ENCODE peak calls at places on chromosomes 12 and 14, in seven cellular contexts. H is thoracic aorta, N is heart right ventricle, Q is upper lobe of right lung, P is heart left ventricle, C is left ventricle myocardium inferior, Y is K562. R is an unnamed sample. For H3K36me3, the result is how much of the 10 kb centered on the place peaks cover.

GRCh38 chr12:128365032-128365431 is 98.1 kb downstream of the TMEM132C start:
- DNase-seq in P (no peak), N (no peak), H (no peak), Y (no peak), C (no peak), Q (no peak), R (no peak)

GRCh38 chr12:110934093-110934852 is 13.9 kb upstream of the MYL2 start:
- DNase-seq in Q (no peak), P (no peak), H (no peak), C (no peak), N (no peak), Y (no peak), R (peak)

GRCh38 chr12:55720894-55721444 is 776 bp downstream of the RDH5 start:
- DNase-seq in H (peak), P (peak), Y (no peak), C (peak), Q (peak), N (no peak), R (peak)

GRCh38 chr14:82313889-82314288 is 780.2 kb upstream of the SEL1L start:
- DNase-seq in P (no peak), C (no peak), Y (no peak), H (no peak), N (no peak), Q (no peak), R (no peak)

GRCh38 chr12:42402821-42403411 is 76.9 kb downstream of the PPHLN1 start:
- DNase-seq in H (no peak), C (no peak), P (no peak), Y (no peak), Q (no peak), N (no peak), R (no peak)

GRCh38 chr14:46108228-46108627 is 543.4 kb downstream of the RPL10L start:
- DNase-seq in P (no peak), C (no peak), Y (no peak), H (no peak), N (no peak), Q (no peak), R (no peak)

GRCh38 chr14:100317897-100318808 is 5.0 kb upstream of the SLC25A47 start:
- DNase-seq in P (peak), Q (peak), Y (peak), C (peak), N (peak), H (no peak), R (peak)

GRCh38 chr14:101928415-101928841 is 35.9 kb upstream of the DYNC1H1 start:
- DNase-seq in N (no peak), Q (no peak), P (no peak), H (no peak), C (no peak), Y (no peak), R (no peak)

GRCh38 chr12:12357697-12358476 is 1.0 kb downstream of the BORCS5 start:
- DNase-seq in H (no peak), C (no peak), Y (no peak), P (no peak), Q (no peak), N (no peak), R (no peak)

GRCh38 chr14:106620368-106620767 is 1094.0 kb downstream of the TMEM121 start:
- DNase-seq in Y (no peak), N (no peak), C (no peak), Q (no peak), P (no peak), H (no peak), R (no peak)

GRCh38 chr12:48110691-48111315 is 4.9 kb upstream of the SENP1 start:
- DNase-seq in Y (no peak), Q (no peak), H (no peak), P (no peak), N (no peak), C (no peak), R (no peak)

GRCh38 chr14:98370352-98370751 is 901.6 kb downstream of the BCL11B start:
- DNase-seq in H (no peak), Y (no peak), C (no peak), Q (no peak), N (no peak), P (no peak), R (no peak)

GRCh38 chr14:68987653-68988036 is 8.5 kb upstream of the ACTN1 start:
- DNase-seq in N (no peak), Y (peak), C (no peak), H (no peak), Q (no peak), P (no peak), R (no peak)

GRCh38 chr14:83372271-83372670 is 1838.6 kb upstream of the SEL1L start:
- DNase-seq in Q (no peak), C (no peak), N (no peak), P (no peak), H (no peak), Y (no peak), R (no peak)

GRCh38 chr14:50773632-50774541 is 57.1 kb downstream of the NIN start:
- DNase-seq in H (no peak), C (no peak), Q (no peak), Y (peak), P (no peak), N (no peak), R (no peak)

GRCh38 chr12:23729354-23729753 is 220.1 kb downstream of the SOX5 start:
- DNase-seq in P (no peak), Q (no peak), C (no peak), N (no peak), H (no peak), Y (no peak), R (no peak)

GRCh38 chr14:35349496-35349895 is 55.1 kb downstream of the NFKBIA start:
- DNase-seq in Y (no peak), H (no peak), N (no peak), Q (no peak), C (no peak), P (no peak), R (no peak)

DNA sequence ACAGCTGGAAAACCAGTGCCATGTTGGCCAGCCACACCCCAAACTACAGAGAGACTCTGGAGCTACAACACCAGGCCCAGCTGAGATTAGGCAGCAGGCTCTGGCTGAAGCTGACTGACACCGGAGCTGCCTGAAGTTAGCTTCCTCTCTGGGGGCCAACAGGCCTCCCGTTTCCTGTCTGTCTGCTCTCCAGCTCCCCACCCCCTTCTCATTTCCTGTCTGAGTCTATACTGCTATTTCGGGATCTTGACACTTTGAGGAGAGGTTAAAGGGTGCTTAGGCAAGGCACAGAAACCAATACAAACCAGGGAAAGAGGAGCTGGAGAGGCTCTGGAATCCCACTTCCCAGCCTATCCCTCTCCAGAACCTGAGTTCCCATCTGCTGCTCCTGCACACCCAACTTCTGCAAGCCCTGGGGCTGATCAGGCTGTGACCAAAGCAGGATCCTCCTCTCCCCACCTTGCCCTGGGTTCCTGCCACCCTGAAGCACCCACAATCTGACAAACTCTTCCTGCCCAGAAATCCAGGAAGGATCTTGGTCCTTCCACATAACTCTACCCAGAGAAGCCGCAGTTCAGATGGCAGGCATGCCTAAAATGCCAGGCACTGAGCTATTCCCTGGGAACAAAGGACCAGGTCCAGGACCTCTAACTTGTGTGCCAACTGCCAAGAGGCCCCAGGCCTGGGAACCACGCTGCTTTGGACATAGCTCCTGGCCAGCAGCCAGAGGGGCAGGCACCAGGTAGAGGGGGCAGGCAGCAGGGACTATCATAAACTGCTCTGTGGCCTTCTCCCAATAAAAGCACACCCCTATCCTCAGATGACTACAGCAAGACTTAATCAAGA is 39.9 kb downstream of the PRPF40B start:
- DNase-seq in N (peak), P (peak), Q (peak), H (no peak), Y (peak), C (peak), R (peak)
- H3K4me3 ChIP-seq in N (no peak), P (no peak), Q (no peak), H (no peak), Y (no peak), C (peak), R (no peak)

DNA sequence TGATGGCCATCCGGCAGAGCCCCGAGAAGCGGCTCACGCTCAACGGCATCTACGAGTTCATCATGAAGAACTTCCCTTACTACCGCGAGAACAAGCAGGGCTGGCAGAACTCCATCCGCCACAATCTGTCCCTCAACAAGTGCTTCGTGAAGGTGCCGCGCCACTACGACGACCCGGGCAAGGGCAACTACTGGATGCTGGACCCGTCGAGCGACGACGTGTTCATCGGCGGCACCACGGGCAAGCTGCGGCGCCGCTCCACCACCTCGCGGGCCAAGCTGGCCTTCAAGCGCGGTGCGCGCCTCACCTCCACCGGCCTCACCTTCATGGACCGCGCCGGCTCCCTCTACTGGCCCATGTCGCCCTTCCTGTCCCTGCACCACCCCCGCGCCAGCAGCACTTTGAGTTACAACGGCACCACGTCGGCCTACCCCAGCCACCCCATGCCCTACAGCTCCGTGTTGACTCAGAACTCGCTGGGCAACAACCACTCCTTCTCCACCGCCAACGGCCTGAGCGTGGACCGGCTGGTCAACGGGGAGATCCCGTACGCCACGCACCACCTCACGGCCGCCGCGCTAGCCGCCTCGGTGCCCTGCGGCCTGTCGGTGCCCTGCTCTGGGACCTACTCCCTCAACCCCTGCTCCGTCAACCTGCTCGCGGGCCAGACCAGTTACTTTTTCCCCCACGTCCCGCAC is 1.4 kb downstream of the FOXG1 start:
- DNase-seq in P (no peak), C (no peak), Y (peak), N (no peak), H (no peak), Q (no peak), R (no peak)
- TF ChIP-seq CTCF in P (no peak), C (no peak), Y (peak), N (no peak), H (no peak), Q (no peak), R (no peak)

GRCh38 chr14:22842211-22843122 is 6.1 kb downstream of the MMP14 start:
- DNase-seq in Q (no peak), H (no peak), C (no peak), N (no peak), P (no peak), Y (no peak), R (peak)

GRCh38 chr14:22841769-22842168 is 5.4 kb downstream of the MMP14 start:
- DNase-seq in Q (no peak), C (no peak), N (no peak), H (no peak), Y (no peak), P (no peak), R (peak)

GRCh38 chr14:22839159-22839779 is 2.9 kb downstream of the MMP14 start:
- DNase-seq in Y (no peak), H (no peak), N (no peak), Q (no peak), C (no peak), P (no peak), R (peak)

GRCh38 chr14:22843123-22843925 is 6.9 kb downstream of the MMP14 start:
- DNase-seq in C (no peak), Q (no peak), P (no peak), Y (no peak), N (no peak), H (no peak), R (no peak)

GRCh38 chr14:22841311-22841710 is 4.9 kb downstream of the MMP14 start:
- DNase-seq in N (no peak), Y (no peak), C (no peak), Q (no peak), P (no peak), H (no peak), R (no peak)
- H3K36me3 ChIP-seq in N (under half), Y (under half), C (half or more), Q (half or more), P (half or more), H (half or more), R (half or more)

DNA sequence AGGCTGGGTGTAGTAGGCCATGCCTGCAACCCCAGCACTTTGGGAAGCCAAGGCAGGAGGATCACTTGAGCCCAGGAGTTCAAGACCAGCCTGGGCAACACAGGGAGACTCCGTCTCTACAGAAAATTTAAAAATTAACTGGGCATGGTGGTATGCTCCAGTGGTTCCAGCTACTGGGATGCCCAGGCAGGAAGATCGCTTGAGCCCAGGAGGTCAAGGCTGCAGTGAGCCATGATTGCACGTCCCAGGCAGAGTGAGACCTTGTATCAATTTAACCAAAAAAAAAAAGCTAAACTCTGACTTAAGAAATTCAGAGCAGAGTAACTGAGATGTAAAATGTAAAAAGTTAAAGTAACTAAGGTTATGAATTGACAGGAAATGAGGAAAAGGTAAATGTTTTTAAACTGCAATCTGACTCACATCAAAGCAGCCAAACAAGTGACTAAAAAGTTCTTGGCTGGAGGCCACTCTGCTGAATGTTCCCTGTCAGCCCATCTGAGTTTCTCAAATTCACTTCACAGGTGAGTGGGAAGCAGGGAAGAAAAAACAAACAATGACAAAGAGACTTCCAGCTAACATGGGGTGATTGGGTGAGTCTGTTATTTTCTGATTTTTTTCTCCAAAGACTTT is 21.3 kb downstream of the PRKD1 start:
- DNase-seq in C (no peak), Q (no peak), P (no peak), H (no peak), N (no peak), Y (no peak), R (no peak)
- H3K4me3 ChIP-seq in C (no peak), Q (no peak), P (no peak), H (no peak), N (no peak), Y (no peak), R (no peak)

GRCh38 chr12:64608901-64609542 is 1.3 kb upstream of the RASSF3 start:
- DNase-seq in Q (no peak), H (no peak), Y (peak), P (no peak), N (peak), C (no peak), R (no peak)
- TF ChIP-seq CTCF in Q (no peak), H (no peak), Y (no peak), P (peak), N (no peak), C (no peak), R (no peak)

GRCh38 chr12:15677696-15678095 is 111.5 kb downstream of the EPS8 start:
- DNase-seq in Y (no peak), N (no peak), H (no peak), Q (no peak), C (no peak), P (no peak), R (no peak)
- H3K36me3 ChIP-seq in Y (under half), N (under half), H (under half), Q (under half), C (under half), P (under half), R (under half)

DNA sequence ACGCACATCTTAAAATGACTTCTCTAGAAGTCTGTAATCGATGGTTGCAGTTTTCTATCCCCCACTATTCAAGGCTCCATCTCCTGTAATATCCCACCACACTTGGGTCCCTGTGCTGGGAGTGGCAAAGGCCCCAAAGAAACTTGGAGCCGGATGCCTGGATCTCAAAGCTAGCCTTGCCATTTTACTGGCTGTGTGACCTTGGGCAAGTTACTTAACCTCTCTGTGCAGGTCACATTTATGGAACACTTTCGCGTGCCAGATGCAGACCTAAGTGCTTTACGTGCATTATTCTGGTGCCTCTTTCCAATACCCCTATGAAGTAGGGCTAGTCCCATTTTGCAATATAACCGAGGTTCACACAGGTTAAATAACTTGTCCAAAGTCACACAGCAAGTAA is 151.8 kb upstream of the PRMT8 start:
- DNase-seq in C (no peak), N (no peak), P (no peak), Q (no peak), H (no peak), Y (no peak), R (no peak)
- H3K4me3 ChIP-seq in C (no peak), N (no peak), P (no peak), Q (no peak), H (no peak), Y (no peak), R (no peak)

GRCh38 chr14:21395450-21395849 is 11.6 kb upstream of the SUPT16H start:
- DNase-seq in N (no peak), C (no peak), H (no peak), Y (no peak), Q (no peak), P (no peak), R (no peak)
- TF ChIP-seq CTCF in N (no peak), C (no peak), H (no peak), Y (no peak), Q (no peak), P (no peak), R (no peak)